ENCODE peak calls at places on chromosomes 2 and 18, in nine cellular contexts. One of them, this sample, is unnamed.

GRCh38 chr2:191188550-191189093 is 37.8 kb upstream of the STAT4 start:
- DNase-seq in HepG2: no peak
- DNase-seq in mammary epithelial cell: no peak
- DNase-seq in fibroblast of lung: no peak
- DNase-seq in SK-N-MC: no peak
- DNase-seq in PC-9: no peak
- DNase-seq in astrocyte: no peak
- DNase-seq in GM23248: no peak
- DNase-seq in K562: no peak
- DNase-seq in this sample: no peak

GRCh38 chr2:159077869-159078268 is 109.4 kb downstream of the TANC1 start:
- DNase-seq in HepG2: no peak
- DNase-seq in PC-9: no peak
- DNase-seq in GM23248: no peak
- DNase-seq in mammary epithelial cell: no peak
- DNase-seq in K562: no peak
- DNase-seq in SK-N-MC: no peak
- DNase-seq in fibroblast of lung: no peak
- DNase-seq in astrocyte: no peak
- DNase-seq in this sample: no peak

GRCh38 chr18:1048048-1048447 is 143.4 kb downstream of the ADCYAP1 start:
- DNase-seq in astrocyte: peak; percentile 76
- DNase-seq in fibroblast of lung: peak; percentile 4
- DNase-seq in PC-9: no peak
- DNase-seq in GM23248: peak; percentile 13
- DNase-seq in K562: no peak
- DNase-seq in SK-N-MC: no peak
- DNase-seq in HepG2: no peak
- DNase-seq in mammary epithelial cell: no peak
- DNase-seq in this sample: no peak

GRCh38 chr2:10239561-10239967 is 63.1 kb upstream of the HPCAL1 start:
- DNase-seq in GM23248: no peak
- DNase-seq in SK-N-MC: no peak
- DNase-seq in K562: peak; percentile 74
- DNase-seq in HepG2: no peak
- DNase-seq in fibroblast of lung: no peak
- DNase-seq in astrocyte: no peak
- DNase-seq in mammary epithelial cell: no peak
- DNase-seq in PC-9: no peak
- DNase-seq in this sample: no peak

GRCh38 chr18:58069721-58070292 is 25.8 kb downstream of the NEDD4L start:
- DNase-seq in SK-N-MC: no peak
- DNase-seq in fibroblast of lung: no peak
- DNase-seq in PC-9: no peak
- DNase-seq in HepG2: no peak
- DNase-seq in astrocyte: no peak
- DNase-seq in K562: no peak
- DNase-seq in mammary epithelial cell: no peak
- DNase-seq in GM23248: no peak
- DNase-seq in this sample: peak; percentile 61

GRCh38 chr18:50724631-50725235 is 95.1 kb downstream of the MRO start:
- DNase-seq in fibroblast of lung: no peak
- DNase-seq in astrocyte: no peak
- DNase-seq in mammary epithelial cell: no peak
- DNase-seq in K562: no peak
- DNase-seq in SK-N-MC: no peak
- DNase-seq in PC-9: no peak
- DNase-seq in HepG2: no peak
- DNase-seq in GM23248: no peak
- DNase-seq in this sample: no peak

GRCh38 chr2:42047488-42048317 is at the start of gene PKDCC:
- DNase-seq in astrocyte: peak; percentile 61
- DNase-seq in HepG2: peak; percentile 75
- DNase-seq in mammary epithelial cell: peak; percentile 28
- DNase-seq in SK-N-MC: no peak
- DNase-seq in GM23248: peak; percentile 86
- DNase-seq in K562: peak; percentile 90
- DNase-seq in fibroblast of lung: peak; percentile 86
- DNase-seq in PC-9: no peak
- DNase-seq in this sample: peak; percentile 95

GRCh38 chr2:189439342-189439741 is 1.9 kb upstream of the WDR75 start:
- DNase-seq in PC-9: no peak
- DNase-seq in SK-N-MC: no peak
- DNase-seq in GM23248: peak; percentile 24
- DNase-seq in astrocyte: no peak
- DNase-seq in HepG2: peak; percentile 34
- DNase-seq in mammary epithelial cell: no peak
- DNase-seq in K562: no peak
- DNase-seq in fibroblast of lung: no peak
- DNase-seq in this sample: peak; percentile 14

GRCh38 chr2:127577503-127577902 is 42.0 kb downstream of the MYO7B start:
- DNase-seq in mammary epithelial cell: no peak
- DNase-seq in PC-9: peak; percentile 21
- DNase-seq in fibroblast of lung: no peak
- DNase-seq in HepG2: no peak
- DNase-seq in astrocyte: no peak
- DNase-seq in GM23248: no peak
- DNase-seq in SK-N-MC: no peak
- DNase-seq in K562: no peak
- DNase-seq in this sample: no peak

GRCh38 chr2:156602552-156602933 is 166.4 kb downstream of the GPD2 start:
- DNase-seq in K562: no peak
- DNase-seq in SK-N-MC: no peak
- DNase-seq in PC-9: no peak
- DNase-seq in GM23248: no peak
- DNase-seq in astrocyte: no peak
- DNase-seq in fibroblast of lung: no peak
- DNase-seq in HepG2: no peak
- DNase-seq in mammary epithelial cell: no peak
- DNase-seq in this sample: no peak

GRCh38 chr2:43055985-43056384 is 170.4 kb downstream of the ZFP36L2 start:
- DNase-seq in PC-9: no peak
- DNase-seq in SK-N-MC: no peak
- DNase-seq in K562: no peak
- DNase-seq in HepG2: no peak
- DNase-seq in GM23248: no peak
- DNase-seq in mammary epithelial cell: no peak
- DNase-seq in astrocyte: no peak
- DNase-seq in fibroblast of lung: no peak
- DNase-seq in this sample: no peak

GRCh38 chr2:168851674-168852320 is 38.4 kb downstream of the SPC25 start:
- DNase-seq in K562: peak; percentile 92
- DNase-seq in mammary epithelial cell: peak; percentile 73
- DNase-seq in astrocyte: peak; percentile 79
- DNase-seq in fibroblast of lung: peak; percentile 66
- DNase-seq in HepG2: no peak
- DNase-seq in PC-9: no peak
- DNase-seq in GM23248: peak; percentile 65
- DNase-seq in SK-N-MC: no peak
- DNase-seq in this sample: no peak

GRCh38 chr18:6200375-6200774 is 214.3 kb downstream of the L3MBTL4 start:
- DNase-seq in mammary epithelial cell: no peak
- DNase-seq in PC-9: no peak
- DNase-seq in HepG2: no peak
- DNase-seq in fibroblast of lung: no peak
- DNase-seq in astrocyte: no peak
- DNase-seq in GM23248: no peak
- DNase-seq in K562: no peak
- DNase-seq in SK-N-MC: no peak
- DNase-seq in this sample: no peak

GRCh38 chr2:172230301-172230700 is 127.6 kb upstream of the DLX2 start:
- DNase-seq in fibroblast of lung: no peak
- DNase-seq in HepG2: no peak
- DNase-seq in SK-N-MC: no peak
- DNase-seq in astrocyte: no peak
- DNase-seq in K562: no peak
- DNase-seq in GM23248: no peak
- DNase-seq in mammary epithelial cell: no peak
- DNase-seq in PC-9: no peak
- DNase-seq in this sample: no peak

GRCh38 chr2:186641807-186642321 is 52.0 kb upstream of the FAM171B start:
- DNase-seq in K562: peak; percentile 44
- DNase-seq in HepG2: peak; percentile 75
- DNase-seq in GM23248: peak; percentile 87
- DNase-seq in astrocyte: peak; percentile 66
- DNase-seq in mammary epithelial cell: peak; percentile 74
- DNase-seq in SK-N-MC: peak; percentile 22
- DNase-seq in PC-9: peak; percentile 66
- DNase-seq in fibroblast of lung: peak; percentile 78
- DNase-seq in this sample: peak; percentile 69

GRCh38 chr2:9830685-9831410 is 12.4 kb upstream of the TAF1B start:
- DNase-seq in mammary epithelial cell: peak; percentile 37
- DNase-seq in PC-9: peak; percentile 53
- DNase-seq in GM23248: no peak
- DNase-seq in HepG2: no peak
- DNase-seq in fibroblast of lung: no peak
- DNase-seq in SK-N-MC: no peak
- DNase-seq in K562: no peak
- DNase-seq in astrocyte: no peak
- DNase-seq in this sample: no peak

DNA sequence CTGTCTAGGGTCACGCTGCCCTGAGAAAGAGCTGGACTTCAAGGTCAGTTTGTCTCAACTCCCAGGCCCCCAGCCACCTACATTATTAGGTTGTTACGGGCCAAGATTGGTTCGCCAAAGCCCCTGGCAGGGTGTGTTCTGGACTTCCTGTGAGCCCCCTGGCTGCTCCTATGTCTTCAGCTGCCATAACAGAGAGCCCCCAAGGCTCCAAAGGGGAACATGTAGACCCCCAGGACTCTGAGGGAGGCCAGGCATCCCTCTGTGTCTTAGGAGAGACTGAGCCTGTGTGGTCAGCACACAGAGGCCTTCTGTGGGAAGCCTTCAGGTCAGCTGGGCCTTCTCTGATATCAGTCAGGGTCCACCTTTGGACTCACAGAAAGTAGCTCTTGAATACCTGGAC is 58.3 kb downstream of the INHBB start:
- DNase-seq in fibroblast of lung: no peak
- DNase-seq in GM23248: no peak
- DNase-seq in K562: no peak
- DNase-seq in HepG2: no peak
- DNase-seq in astrocyte: no peak
- DNase-seq in SK-N-MC: no peak
- DNase-seq in mammary epithelial cell: no peak
- DNase-seq in PC-9: no peak
- DNase-seq in this sample: no peak
- TF ChIP-seq EZH2 in fibroblast of lung: no peak
- TF ChIP-seq EZH2 in GM23248: no peak
- TF ChIP-seq EZH2 in K562: no peak
- TF ChIP-seq EZH2 in HepG2: no peak
- TF ChIP-seq EZH2 in astrocyte: no peak
- TF ChIP-seq EZH2 in SK-N-MC: no peak
- TF ChIP-seq EZH2 in mammary epithelial cell: no peak
- TF ChIP-seq EZH2 in PC-9: no peak
- TF ChIP-seq EZH2 in this sample: no peak

GRCh38 chr2:49837894-49838293 is 683.6 kb upstream of the FSHR start:
- DNase-seq in astrocyte: no peak
- DNase-seq in mammary epithelial cell: no peak
- DNase-seq in K562: no peak
- DNase-seq in PC-9: no peak
- DNase-seq in HepG2: no peak
- DNase-seq in fibroblast of lung: no peak
- DNase-seq in GM23248: no peak
- DNase-seq in SK-N-MC: no peak
- DNase-seq in this sample: no peak

GRCh38 chr2:49839818-49840217 is 685.5 kb upstream of the FSHR start:
- DNase-seq in mammary epithelial cell: peak; percentile 6
- DNase-seq in HepG2: no peak
- DNase-seq in GM23248: no peak
- DNase-seq in fibroblast of lung: no peak
- DNase-seq in PC-9: no peak
- DNase-seq in K562: no peak
- DNase-seq in SK-N-MC: no peak
- DNase-seq in astrocyte: no peak
- DNase-seq in this sample: no peak

GRCh38 chr2:49843314-49843713 is 689.0 kb upstream of the FSHR start:
- DNase-seq in HepG2: no peak
- DNase-seq in K562: no peak
- DNase-seq in mammary epithelial cell: no peak
- DNase-seq in SK-N-MC: no peak
- DNase-seq in GM23248: no peak
- DNase-seq in fibroblast of lung: no peak
- DNase-seq in astrocyte: no peak
- DNase-seq in PC-9: no peak
- DNase-seq in this sample: no peak

GRCh38 chr2:49836017-49836416 is 681.7 kb upstream of the FSHR start:
- DNase-seq in SK-N-MC: no peak
- DNase-seq in mammary epithelial cell: no peak
- DNase-seq in fibroblast of lung: no peak
- DNase-seq in GM23248: no peak
- DNase-seq in K562: no peak
- DNase-seq in HepG2: no peak
- DNase-seq in astrocyte: no peak
- DNase-seq in PC-9: no peak
- DNase-seq in this sample: no peak

GRCh38 chr2:49840428-49840975 is 686.2 kb upstream of the FSHR start:
- DNase-seq in HepG2: no peak
- DNase-seq in fibroblast of lung: no peak
- DNase-seq in PC-9: no peak
- DNase-seq in SK-N-MC: no peak
- DNase-seq in GM23248: no peak
- DNase-seq in mammary epithelial cell: no peak
- DNase-seq in K562: no peak
- DNase-seq in astrocyte: no peak
- DNase-seq in this sample: no peak
- H3K27ac ChIP-seq in HepG2: no peak overlapping the region
- H3K27ac ChIP-seq in fibroblast of lung: no peak overlapping the region
- H3K27ac ChIP-seq in PC-9: no peak overlapping the region
- H3K27ac ChIP-seq in SK-N-MC: no peak overlapping the region
- H3K27ac ChIP-seq in GM23248: no peak overlapping the region
- H3K27ac ChIP-seq in mammary epithelial cell: no peak overlapping the region
- H3K27ac ChIP-seq in K562: no peak overlapping the region
- H3K27ac ChIP-seq in astrocyte: no peak overlapping the region
- H3K27ac ChIP-seq in this sample: no peak overlapping the region

GRCh38 chr2:170715062-170715931 is at the start of gene SP5:
- DNase-seq in SK-N-MC: no peak
- DNase-seq in astrocyte: peak; percentile 42
- DNase-seq in PC-9: peak; percentile 78
- DNase-seq in GM23248: peak; percentile 50
- DNase-seq in K562: peak; percentile 93
- DNase-seq in HepG2: peak; percentile 100
- DNase-seq in mammary epithelial cell: no peak
- DNase-seq in fibroblast of lung: peak; percentile 44
- DNase-seq in this sample: peak; percentile 94
- TF ChIP-seq EZH2 in SK-N-MC: no peak
- TF ChIP-seq EZH2 in astrocyte: peak; percentile 98
- TF ChIP-seq EZH2 in PC-9: no peak
- TF ChIP-seq EZH2 in GM23248: peak; percentile 85
- TF ChIP-seq EZH2 in K562: no peak
- TF ChIP-seq EZH2 in HepG2: no peak
- TF ChIP-seq EZH2 in mammary epithelial cell: peak; percentile 93
- TF ChIP-seq EZH2 in fibroblast of lung: peak; percentile 84
- TF ChIP-seq EZH2 in this sample: peak; percentile 75

DNA sequence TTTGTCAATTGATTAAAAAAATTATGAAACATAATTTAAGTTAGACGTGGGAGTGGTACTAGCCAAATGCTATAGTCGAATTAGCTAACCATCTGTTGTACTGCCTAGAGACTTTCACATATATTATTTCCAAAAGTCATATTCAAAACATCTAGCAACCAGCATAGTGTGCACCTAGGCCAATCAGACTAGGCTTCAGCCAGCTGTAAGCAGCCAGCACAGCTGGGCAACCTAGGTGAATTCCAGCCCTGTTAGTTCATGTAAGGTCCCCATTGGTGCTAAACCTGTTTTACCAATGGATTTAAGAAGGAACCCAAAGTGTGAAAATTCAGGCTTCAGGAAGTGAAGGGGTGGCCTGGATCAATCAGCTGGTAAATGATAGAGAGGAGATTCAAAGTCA is 144.3 kb downstream of the BCL2 start:
- DNase-seq in HepG2: no peak
- DNase-seq in SK-N-MC: no peak
- DNase-seq in PC-9: no peak
- DNase-seq in mammary epithelial cell: no peak
- DNase-seq in GM23248: no peak
- DNase-seq in K562: no peak
- DNase-seq in fibroblast of lung: no peak
- DNase-seq in astrocyte: no peak
- DNase-seq in this sample: no peak
- H3K27ac ChIP-seq in HepG2: no peak overlapping the region
- H3K27ac ChIP-seq in SK-N-MC: no peak overlapping the region
- H3K27ac ChIP-seq in PC-9: no peak overlapping the region
- H3K27ac ChIP-seq in mammary epithelial cell: no peak overlapping the region
- H3K27ac ChIP-seq in GM23248: no peak overlapping the region
- H3K27ac ChIP-seq in K562: no peak overlapping the region
- H3K27ac ChIP-seq in fibroblast of lung: no peak overlapping the region
- H3K27ac ChIP-seq in astrocyte: no peak overlapping the region
- H3K27ac ChIP-seq in this sample: no peak overlapping the region